ENCODE peak calls at places on chromosomes 16 and 17, in five cellular contexts. V is CD8-positive, alpha-beta T cell; W is lower lobe of right lung; D is heart right ventricle; Z is uterus. G is an unnamed sample. For H3K36me3, the result is how much of the 10 kb centered on the place peaks cover.

GRCh38 chr17:73983623-73984410 is 219.7 kb upstream of the RPL38 start:
- DNase-seq in V (no peak), W (peak), D (no peak), Z (no peak), G (peak)

GRCh38 chr17:18322522-18322921 is 7.4 kb downstream of the SMCR8 start:
- DNase-seq in V (no peak), W (no peak), D (no peak), Z (no peak), G (no peak)

GRCh38 chr16:56824335-56824734 is 40.7 kb upstream of the SLC12A3 start:
- DNase-seq in V (no peak), W (peak), D (peak), Z (no peak), G (peak)

GRCh38 chr16:69672998-69673713 is 53.2 kb downstream of the NQO1 start:
- DNase-seq in V (no peak), W (no peak), D (no peak), Z (no peak), G (no peak)

GRCh38 chr17:29622337-29623282 is at the start of gene CORO6:
- DNase-seq in V (peak), W (peak), D (no peak), Z (no peak), G (peak)

GRCh38 chr16:15704545-15704987 is 54.5 kb downstream of the NDE1 start:
- DNase-seq in V (peak), W (peak), D (peak), Z (peak), G (peak)

GRCh38 chr17:3988297-3989120 is 24.3 kb upstream of the ATP2A3 start:
- DNase-seq in V (no peak), W (no peak), D (no peak), Z (no peak), G (no peak)

GRCh38 chr17:69143683-69144231 is 2.1 kb upstream of the ABCA6 start:
- DNase-seq in V (no peak), W (no peak), D (no peak), Z (no peak), G (no peak)

GRCh38 chr17:4739122-4740024 is at the start of the genes CXCL16 and ZMYND15:
- DNase-seq in V (peak), W (peak), D (peak), Z (peak), G (peak)

GRCh38 chr17:35744830-35745229 is 8.2 kb downstream of the GAS2L2 start:
- DNase-seq in V (no peak), W (no peak), D (no peak), Z (no peak), G (no peak)

GRCh38 chr16:80199614-80200013 is 341.2 kb upstream of the DYNLRB2 start:
- DNase-seq in V (no peak), W (no peak), D (no peak), Z (no peak), G (no peak)

GRCh38 chr16:68972720-68973119 is 129.4 kb downstream of the TANGO6 start:
- DNase-seq in V (no peak), W (no peak), D (peak), Z (no peak), G (peak)

GRCh38 chr16:53071748-53072301 is 17.0 kb downstream of the CHD9 start:
- DNase-seq in V (no peak), W (peak), D (peak), Z (peak), G (no peak)

GRCh38 chr16:21952040-21952792 is 945 bp upstream of the UQCRC2 start:
- DNase-seq in V (peak), W (peak), D (peak), Z (peak), G (peak)

GRCh38 chr16:53864819-53865491 is 161.0 kb downstream of the FTO start:
- DNase-seq in V (no peak), W (no peak), D (no peak), Z (no peak), G (no peak)

GRCh38 chr17:17972126-17972951 is at the start of the genes DRC3 and TOM1L2:
- DNase-seq in V (peak), W (peak), D (peak), Z (peak), G (peak)

GRCh38 chr17:82553210-82553930 is 33.8 kb downstream of the FOXK2 start:
- DNase-seq in V (no peak), W (no peak), D (no peak), Z (no peak), G (no peak)
- H3K27ac ChIP-seq in V (no peak), W (no peak), D (peak), Z (peak), G (no peak)

DNA sequence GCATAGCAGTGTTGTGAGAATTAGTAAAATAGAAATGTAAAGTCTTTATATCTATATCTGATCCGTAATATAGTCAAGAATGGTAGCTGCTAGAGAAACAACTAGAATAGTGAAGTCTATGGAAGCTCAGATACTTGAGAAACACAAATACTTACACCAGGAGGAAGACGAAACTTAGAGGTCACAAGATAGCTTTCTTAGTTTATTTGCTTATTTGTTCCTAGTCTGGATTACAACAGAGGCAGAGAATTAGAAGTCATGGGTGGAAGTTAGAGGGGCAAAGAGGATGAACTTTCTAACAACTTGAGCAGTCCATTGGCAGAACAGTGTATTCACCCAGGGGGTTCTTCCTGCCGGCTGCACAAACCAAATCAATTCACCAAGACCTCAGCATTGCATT is 13.9 kb downstream of the GNGT2 start:
- DNase-seq in V (no peak), W (no peak), D (no peak), Z (no peak), G (no peak)
- H3K36me3 ChIP-seq in V (under half), W (under half), D (under half), Z (under half), G (under half)

GRCh38 chr16:71214771-71215381 is 15.6 kb downstream of the HYDIN start:
- DNase-seq in V (no peak), W (no peak), D (no peak), Z (no peak), G (no peak)
- TF ChIP-seq CTCF in V (no peak), W (peak), D (no peak), Z (no peak), G (no peak)

GRCh38 chr17:2283302-2283701 is 20.3 kb downstream of the SMG6 start:
- DNase-seq in V (no peak), W (no peak), D (no peak), Z (no peak), G (no peak)

GRCh38 chr17:2277430-2278170 is 26.0 kb downstream of the SMG6 start:
- DNase-seq in V (no peak), W (no peak), D (no peak), Z (no peak), G (no peak)

GRCh38 chr17:2279707-2280106 is 23.9 kb downstream of the SMG6 start:
- DNase-seq in V (no peak), W (no peak), D (no peak), Z (no peak), G (no peak)

GRCh38 chr17:2282297-2282873 is 21.2 kb downstream of the SMG6 start:
- DNase-seq in V (no peak), W (no peak), D (no peak), Z (no peak), G (no peak)
- H3K27ac ChIP-seq in V (no peak), W (no peak), D (no peak), Z (no peak), G (no peak)

GRCh38 chr17:7425316-7425715 is at the start of gene SPEM2:
- DNase-seq in V (no peak), W (no peak), D (no peak), Z (no peak), G (no peak)

GRCh38 chr17:7426203-7426863 is 917 bp downstream of the SPEM2 start:
- DNase-seq in V (no peak), W (no peak), D (no peak), Z (no peak), G (no peak)

GRCh38 chr17:7427549-7427948 is 1.1 kb upstream of the SPEM3 start:
- DNase-seq in V (no peak), W (no peak), D (no peak), Z (no peak), G (no peak)

GRCh38 chr17:7426896-7427488 is 1.6 kb downstream of the SPEM2 start:
- DNase-seq in V (no peak), W (no peak), D (no peak), Z (no peak), G (no peak)

DNA sequence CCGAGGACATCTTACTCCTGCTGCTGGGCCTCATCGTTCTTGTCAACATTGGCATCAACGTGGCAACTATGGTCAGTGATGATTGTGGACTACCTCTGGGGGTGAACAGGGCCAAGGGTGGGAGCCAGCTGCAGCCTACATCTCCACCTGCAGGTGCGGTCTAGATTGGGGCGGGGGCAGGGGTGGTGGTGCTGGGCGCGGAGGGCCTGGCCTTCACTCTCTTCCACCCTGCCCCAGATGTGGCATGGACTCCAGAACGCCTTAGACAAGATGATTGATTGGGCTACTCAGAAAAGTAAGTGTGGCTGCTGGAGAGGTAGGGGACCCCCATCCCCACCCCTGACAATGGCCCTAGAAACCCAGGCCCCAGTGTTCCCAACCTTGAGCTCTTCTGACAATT is 340 bp downstream of the SPEM2 start:
- DNase-seq in V (no peak), W (no peak), D (no peak), Z (no peak), G (no peak)
- H3K36me3 ChIP-seq in V (under half), W (under half), D (under half), Z (under half), G (under half)

DNA sequence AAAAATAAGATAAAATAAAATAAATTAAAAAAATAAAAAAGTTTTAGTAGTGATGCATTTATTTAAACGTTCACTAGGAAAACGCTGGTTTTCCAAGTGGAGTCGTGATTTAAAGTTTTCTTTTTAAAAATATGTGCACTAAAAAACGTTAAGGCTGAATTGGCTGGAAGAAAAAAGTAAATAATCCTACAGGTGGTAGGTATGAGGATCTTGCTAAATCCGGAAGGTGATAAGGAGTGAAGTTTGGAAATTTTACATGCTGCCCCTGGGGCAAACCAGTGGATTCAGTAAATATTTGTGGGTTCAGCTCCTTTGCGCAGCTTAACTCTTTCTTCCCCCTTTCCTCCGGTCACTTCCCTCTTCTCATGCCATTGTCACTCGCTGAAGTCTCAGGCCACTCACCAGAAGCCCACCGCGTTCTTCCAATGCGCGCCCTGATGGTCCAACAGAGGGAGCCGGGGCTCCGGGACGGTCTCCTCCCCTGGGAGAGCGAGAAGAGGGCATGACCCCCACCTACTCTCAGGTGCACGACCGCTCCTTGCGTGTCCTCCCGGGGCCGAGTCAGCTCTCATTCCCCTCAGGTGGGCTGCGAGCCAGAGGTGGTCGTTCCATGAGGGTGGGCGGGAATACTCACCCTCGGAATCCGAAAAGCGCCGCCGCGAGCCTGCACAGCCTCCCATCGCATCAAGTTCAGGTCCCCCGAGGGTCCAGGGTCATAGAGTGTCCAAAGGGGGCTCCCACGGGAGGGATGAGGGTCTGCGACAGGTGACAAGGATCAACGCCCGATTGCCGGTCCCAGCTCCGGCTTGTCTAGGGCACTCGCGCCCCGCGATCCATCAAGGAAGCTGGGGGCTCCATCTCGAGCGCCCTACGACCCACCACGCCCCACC is 549 bp downstream of the CLN3 start:
- DNase-seq in V (peak), W (peak), D (peak), Z (peak), G (peak)
- TF ChIP-seq CTCF in V (no peak), W (peak), D (peak), Z (peak), G (peak)

GRCh38 chr17:43146649-43147048 is 21.5 kb upstream of the BRCA1 start:
- DNase-seq in V (no peak), W (no peak), D (no peak), Z (no peak), G (no peak)
- H3K27ac ChIP-seq in V (no peak), W (no peak), D (no peak), Z (no peak), G (no peak)

GRCh38 chr17:50697076-50697475 is 10.6 kb downstream of the ANKRD40 start:
- DNase-seq in V (no peak), W (no peak), D (no peak), Z (no peak), G (no peak)

GRCh38 chr17:50693041-50693682 is 14.6 kb downstream of the ANKRD40 start:
- DNase-seq in V (no peak), W (no peak), D (no peak), Z (no peak), G (no peak)

GRCh38 chr17:50699410-50699809 is 8.3 kb downstream of the ANKRD40 start:
- DNase-seq in V (no peak), W (no peak), D (no peak), Z (no peak), G (no peak)

GRCh38 chr17:50697663-50698272 is 9.9 kb downstream of the ANKRD40 start:
- DNase-seq in V (no peak), W (no peak), D (no peak), Z (no peak), G (no peak)

GRCh38 chr17:50696365-50696879 is 11.3 kb downstream of the ANKRD40 start:
- DNase-seq in V (no peak), W (no peak), D (no peak), Z (no peak), G (no peak)
- H3K36me3 ChIP-seq in V (under half), W (half or more), D (half or more), Z (under half), G (half or more)

G was measured in WERI-Rb-1.